ENCODE peak calls at places on chromosomes 4 and X, in six cellular contexts. A is MM.1S, K is SK-N-SH, E is GM23248, W is GM23338, O is hepatocyte. B is an unnamed sample.

GRCh38 chr4:2742081-2742822 is 13.9 kb downstream of the TNIP2 start:
- DNase-seq in A (no peak), K (no peak), E (no peak), W (no peak), O (no peak), B (no peak)

GRCh38 chr4:71406459-71406963 is 67.7 kb downstream of the SLC4A4 start:
- DNase-seq in A (no peak), K (no peak), E (peak), W (no peak), O (no peak), B (peak)

GRCh38 chr4:148065069-148065468 is 333.2 kb downstream of the ARHGAP10 start:
- DNase-seq in A (no peak), K (no peak), E (peak), W (no peak), O (peak), B (no peak)

GRCh38 chr4:8331567-8331955 is 62.0 kb downstream of the HTRA3 start:
- DNase-seq in A (no peak), K (no peak), E (no peak), W (no peak), O (no peak), B (no peak)

GRCh38 chr4:121339307-121339706 is 41.5 kb downstream of the QRFPR start:
- DNase-seq in A (no peak), K (no peak), E (peak), W (no peak), O (no peak), B (no peak)

GRCh38 chr4:104015680-104016079 is 295.9 kb upstream of the TACR3 start:
- DNase-seq in A (peak), K (no peak), E (no peak), W (peak), O (peak), B (peak)

GRCh38 chr4:121758896-121759568 is 5.9 kb downstream of the SMIM43 start:
- DNase-seq in A (no peak), K (no peak), E (peak), W (no peak), O (no peak), B (peak)

GRCh38 chr4:123037809-123038208 is 115.4 kb upstream of the NUDT6 start:
- DNase-seq in A (no peak), K (no peak), E (peak), W (no peak), O (no peak), B (no peak)

DNA sequence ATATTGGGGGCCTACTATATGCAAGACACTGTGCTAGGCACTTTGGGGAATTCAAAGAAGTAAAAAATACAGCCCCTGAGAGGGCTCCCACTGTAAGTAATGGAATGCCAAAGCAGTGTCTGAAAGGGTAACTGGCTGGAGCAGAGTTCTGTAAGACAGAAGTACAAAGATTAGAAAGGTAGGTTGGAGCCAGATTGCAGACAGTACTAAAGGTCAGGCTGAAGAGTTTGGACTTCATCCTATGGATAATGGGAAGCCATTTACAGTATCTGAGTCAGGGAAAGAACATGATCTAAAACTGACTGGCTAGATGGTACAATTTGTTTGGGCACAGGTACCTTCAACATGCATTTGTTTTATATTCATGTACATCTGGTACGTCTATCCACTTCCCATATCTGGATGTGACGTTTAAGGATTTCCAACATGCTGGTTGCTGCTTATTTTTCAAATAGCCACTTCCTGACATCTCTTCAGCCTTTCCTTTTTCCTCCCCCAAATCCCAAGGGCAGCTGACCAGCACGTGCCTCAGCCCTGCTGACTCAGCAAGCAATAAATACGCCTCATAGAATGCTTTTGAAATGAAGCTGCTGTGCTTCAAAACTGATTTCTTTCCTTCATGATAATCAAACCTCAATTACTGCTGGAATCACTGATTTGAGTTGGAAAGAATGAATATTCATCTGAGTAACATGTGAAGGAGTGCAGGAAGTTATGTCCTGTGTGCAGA is 9.5 kb downstream of the ENOX2 start:
- DNase-seq in A (no peak), K (no peak), E (no peak), W (no peak), O (no peak), B (no peak)
- TF ChIP-seq EZH2phosphoT487 in A (no peak), K (no peak), E (no peak), W (no peak), O (no peak), B (no peak)

GRCh38 chr4:168853770-168854169 is 156.3 kb downstream of the CBR4 start:
- DNase-seq in A (no peak), K (no peak), E (no peak), W (no peak), O (no peak), B (no peak)
- TF ChIP-seq EZH2phosphoT487 in A (no peak), K (no peak), E (no peak), W (no peak), O (no peak), B (no peak)

DNA sequence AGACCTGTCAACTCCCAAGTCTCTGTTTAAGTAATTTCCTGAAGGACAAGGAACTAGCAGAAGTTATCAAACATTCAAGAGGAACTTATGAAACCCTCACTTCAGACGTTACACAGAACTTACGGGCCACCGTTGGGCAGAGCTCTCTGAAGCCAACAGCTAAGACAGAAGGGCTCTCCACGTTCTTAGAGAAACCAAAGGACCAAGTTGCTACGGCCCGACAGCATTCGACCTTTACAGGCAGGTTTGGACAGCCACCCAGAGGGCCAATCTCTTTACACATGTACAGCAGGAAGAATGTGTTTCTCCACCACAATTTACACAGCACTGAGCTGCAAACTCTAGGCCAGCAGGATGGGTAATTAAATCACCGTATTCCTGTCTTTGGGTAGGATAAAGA is 705.1 kb upstream of the GRID2 start:
- DNase-seq in A (no peak), K (no peak), E (no peak), W (peak), O (no peak), B (no peak)
- TF ChIP-seq EZH2phosphoT487 in A (no peak), K (no peak), E (no peak), W (no peak), O (no peak), B (no peak)

GRCh38 chr4:686371-687040 is 2.4 kb downstream of the SLC49A3 start:
- DNase-seq in A (no peak), K (no peak), E (no peak), W (no peak), O (no peak), B (no peak)

GRCh38 chr4:687975-688694 is 816 bp downstream of the SLC49A3 start:
- DNase-seq in A (no peak), K (no peak), E (no peak), W (peak), O (no peak), B (peak)

GRCh38 chr4:685681-686218 is 3.2 kb downstream of the SLC49A3 start:
- DNase-seq in A (no peak), K (no peak), E (no peak), W (no peak), O (no peak), B (no peak)

GRCh38 chr4:688695-689497 is at the start of gene SLC49A3:
- DNase-seq in A (no peak), K (no peak), E (peak), W (peak), O (peak), B (no peak)

GRCh38 chr4:687048-687974 is 1.6 kb downstream of the SLC49A3 start:
- DNase-seq in A (no peak), K (peak), E (peak), W (no peak), O (peak), B (peak)
- TF ChIP-seq EZH2phosphoT487 in A (no peak), K (no peak), E (no peak), W (no peak), O (no peak), B (no peak)

DNA sequence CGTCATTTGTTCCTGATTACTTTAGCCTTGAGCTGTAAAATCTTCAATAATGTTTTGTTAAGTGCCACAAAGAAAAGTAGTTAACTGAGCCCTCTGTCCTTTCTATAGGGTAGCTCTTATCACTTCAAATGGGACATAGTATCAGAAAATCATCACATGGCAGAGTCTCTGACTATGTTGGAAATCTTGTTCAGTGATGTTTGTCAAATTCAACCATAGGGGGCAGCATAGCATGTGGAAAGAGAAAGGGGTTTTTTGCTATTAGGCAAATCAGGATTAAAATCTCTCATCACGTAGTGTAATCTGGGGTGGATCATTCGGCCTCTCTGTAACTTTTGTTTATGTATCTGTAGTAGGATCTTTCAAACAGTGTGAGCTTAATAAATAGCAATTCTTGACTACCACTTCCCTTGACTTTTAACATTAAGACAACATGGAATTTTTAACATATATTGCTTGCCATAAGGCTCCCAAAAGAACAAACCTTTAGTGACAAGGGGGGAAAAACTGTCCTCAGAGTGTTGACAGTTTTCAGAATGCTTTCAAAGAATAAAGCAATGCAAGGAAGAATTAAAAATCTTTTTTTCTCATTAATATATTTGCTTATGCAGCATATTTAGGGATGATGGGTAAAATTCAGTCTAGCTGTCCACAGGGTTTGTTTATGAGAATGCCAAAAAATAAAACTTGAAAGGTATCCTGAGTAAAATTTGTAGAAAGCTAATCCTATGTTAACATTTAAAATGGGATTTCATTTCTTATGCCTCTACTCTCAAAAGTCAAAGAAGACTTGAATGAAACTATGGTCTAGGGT is 127.2 kb downstream of the FBXW7 start:
- DNase-seq in A (peak), K (peak), E (peak), W (peak), O (peak), B (peak)
- TF ChIP-seq EZH2phosphoT487 in A (no peak), K (no peak), E (no peak), W (no peak), O (no peak), B (no peak)

B was measured in PC-3.